ENCODE peak calls at places on chromosomes 16 and 17, in nine cellular contexts. One of them, this sample, is unnamed.

GRCh38 chr17:80961931-80962330 is 29.7 kb upstream of the CHMP6 start:
- DNase-seq in PC-3: no peak
- DNase-seq in thoracic aorta: no peak
- DNase-seq in left ventricle myocardium inferior: no peak
- DNase-seq in foreskin keratinocyte: no peak
- DNase-seq in CD8-positive, alpha-beta T cell: no peak
- DNase-seq in fibroblast of lung: no peak
- DNase-seq in stomach: no peak
- DNase-seq in HCT116: no peak
- DNase-seq in this sample: no peak

GRCh38 chr16:56517206-56517605 is 2.6 kb downstream of the BBS2 start:
- DNase-seq in PC-3: no peak
- DNase-seq in thoracic aorta: no peak
- DNase-seq in left ventricle myocardium inferior: no peak
- DNase-seq in foreskin keratinocyte: no peak
- DNase-seq in CD8-positive, alpha-beta T cell: no peak
- DNase-seq in fibroblast of lung: no peak
- DNase-seq in stomach: no peak
- DNase-seq in HCT116: no peak
- DNase-seq in this sample: no peak

GRCh38 chr17:76337413-76337777 is 16.3 kb downstream of the PRPSAP1 start:
- DNase-seq in PC-3: no peak
- DNase-seq in thoracic aorta: no peak
- DNase-seq in left ventricle myocardium inferior: no peak
- DNase-seq in foreskin keratinocyte: no peak
- DNase-seq in CD8-positive, alpha-beta T cell: no peak
- DNase-seq in fibroblast of lung: peak; percentile 18
- DNase-seq in stomach: no peak
- DNase-seq in HCT116: no peak
- DNase-seq in this sample: no peak

GRCh38 chr17:1082579-1082978 is 85.7 kb downstream of the TIMM22 start:
- DNase-seq in PC-3: peak; percentile 88
- DNase-seq in thoracic aorta: no peak
- DNase-seq in left ventricle myocardium inferior: no peak
- DNase-seq in foreskin keratinocyte: no peak
- DNase-seq in CD8-positive, alpha-beta T cell: no peak
- DNase-seq in fibroblast of lung: peak; percentile 79
- DNase-seq in stomach: peak; percentile 80
- DNase-seq in HCT116: no peak
- DNase-seq in this sample: no peak

GRCh38 chr16:24717411-24717810 is 12.0 kb upstream of the TNRC6A start:
- DNase-seq in PC-3: no peak
- DNase-seq in thoracic aorta: no peak
- DNase-seq in left ventricle myocardium inferior: no peak
- DNase-seq in foreskin keratinocyte: no peak
- DNase-seq in CD8-positive, alpha-beta T cell: no peak
- DNase-seq in fibroblast of lung: no peak
- DNase-seq in stomach: no peak
- DNase-seq in HCT116: no peak
- DNase-seq in this sample: no peak

GRCh38 chr16:75628351-75628750 is 5.3 kb upstream of the ADAT1 start:
- DNase-seq in PC-3: no peak
- DNase-seq in thoracic aorta: no peak
- DNase-seq in left ventricle myocardium inferior: no peak
- DNase-seq in foreskin keratinocyte: no peak
- DNase-seq in CD8-positive, alpha-beta T cell: no peak
- DNase-seq in fibroblast of lung: no peak
- DNase-seq in stomach: no peak
- DNase-seq in HCT116: no peak
- DNase-seq in this sample: no peak

GRCh38 chr17:47232465-47232864 is 21.2 kb upstream of the ITGB3 start:
- DNase-seq in PC-3: no peak
- DNase-seq in thoracic aorta: no peak
- DNase-seq in left ventricle myocardium inferior: no peak
- DNase-seq in foreskin keratinocyte: no peak
- DNase-seq in CD8-positive, alpha-beta T cell: no peak
- DNase-seq in fibroblast of lung: no peak
- DNase-seq in stomach: no peak
- DNase-seq in HCT116: no peak
- DNase-seq in this sample: no peak

GRCh38 chr17:75096082-75096625 is 8.4 kb downstream of the SLC16A5 start:
- DNase-seq in PC-3: peak; percentile 99
- DNase-seq in thoracic aorta: no peak
- DNase-seq in left ventricle myocardium inferior: peak; percentile 75
- DNase-seq in foreskin keratinocyte: peak; percentile 96
- DNase-seq in CD8-positive, alpha-beta T cell: no peak
- DNase-seq in fibroblast of lung: peak; percentile 62
- DNase-seq in stomach: peak; percentile 92
- DNase-seq in HCT116: peak; percentile 95
- DNase-seq in this sample: no peak

GRCh38 chr16:80751167-80751566 is 53.2 kb downstream of the CDYL2 start:
- DNase-seq in PC-3: peak; percentile 33
- DNase-seq in thoracic aorta: no peak
- DNase-seq in left ventricle myocardium inferior: no peak
- DNase-seq in foreskin keratinocyte: no peak
- DNase-seq in CD8-positive, alpha-beta T cell: no peak
- DNase-seq in fibroblast of lung: peak; percentile 71
- DNase-seq in stomach: no peak
- DNase-seq in HCT116: no peak
- DNase-seq in this sample: no peak

GRCh38 chr17:55726440-55726839 is 3.8 kb upstream of the TMEM100 start:
- DNase-seq in PC-3: peak; percentile 70
- DNase-seq in thoracic aorta: peak; percentile 28
- DNase-seq in left ventricle myocardium inferior: peak; percentile 52
- DNase-seq in foreskin keratinocyte: peak; percentile 54
- DNase-seq in CD8-positive, alpha-beta T cell: no peak
- DNase-seq in fibroblast of lung: peak; percentile 98
- DNase-seq in stomach: peak; percentile 30
- DNase-seq in HCT116: no peak
- DNase-seq in this sample: no peak

GRCh38 chr16:35908942-35909341 is 2449.5 kb downstream of the TP53TG3F start:
- DNase-seq in PC-3: no peak
- DNase-seq in thoracic aorta: no peak
- DNase-seq in left ventricle myocardium inferior: no peak
- DNase-seq in foreskin keratinocyte: no peak
- DNase-seq in CD8-positive, alpha-beta T cell: no peak
- DNase-seq in fibroblast of lung: no peak
- DNase-seq in stomach: no peak
- DNase-seq in HCT116: peak; percentile 32
- DNase-seq in this sample: no peak

GRCh38 chr16:53412549-53412948 is 21.7 kb upstream of the RBL2 start:
- DNase-seq in PC-3: no peak
- DNase-seq in thoracic aorta: no peak
- DNase-seq in left ventricle myocardium inferior: no peak
- DNase-seq in foreskin keratinocyte: no peak
- DNase-seq in CD8-positive, alpha-beta T cell: no peak
- DNase-seq in fibroblast of lung: no peak
- DNase-seq in stomach: no peak
- DNase-seq in HCT116: no peak
- DNase-seq in this sample: no peak

GRCh38 chr17:78241277-78242023 is 10.0 kb downstream of the TMEM235 start:
- DNase-seq in PC-3: peak; percentile 45
- DNase-seq in thoracic aorta: no peak
- DNase-seq in left ventricle myocardium inferior: no peak
- DNase-seq in foreskin keratinocyte: no peak
- DNase-seq in CD8-positive, alpha-beta T cell: no peak
- DNase-seq in fibroblast of lung: peak; percentile 47
- DNase-seq in stomach: no peak
- DNase-seq in HCT116: peak; percentile 90
- DNase-seq in this sample: no peak

GRCh38 chr16:11297492-11298142 is 16.5 kb upstream of the PRM1 start:
- DNase-seq in PC-3: no peak
- DNase-seq in thoracic aorta: peak; percentile 8
- DNase-seq in left ventricle myocardium inferior: peak; percentile 77
- DNase-seq in foreskin keratinocyte: no peak
- DNase-seq in CD8-positive, alpha-beta T cell: peak; percentile 53
- DNase-seq in fibroblast of lung: peak; percentile 82
- DNase-seq in stomach: peak; percentile 91
- DNase-seq in HCT116: no peak
- DNase-seq in this sample: peak; percentile 55

GRCh38 chr16:89043636-89044393 is 49.8 kb upstream of the ACSF3 start:
- DNase-seq in PC-3: no peak
- DNase-seq in thoracic aorta: no peak
- DNase-seq in left ventricle myocardium inferior: no peak
- DNase-seq in foreskin keratinocyte: no peak
- DNase-seq in CD8-positive, alpha-beta T cell: no peak
- DNase-seq in fibroblast of lung: no peak
- DNase-seq in stomach: no peak
- DNase-seq in HCT116: no peak
- DNase-seq in this sample: no peak
- H3K4me1 ChIP-seq in PC-3: no peaks in the 10 kb centered on the region
- H3K4me1 ChIP-seq in thoracic aorta: no peaks in the 10 kb centered on the region
- H3K4me1 ChIP-seq in left ventricle myocardium inferior: no peaks in the 10 kb centered on the region
- H3K4me1 ChIP-seq in foreskin keratinocyte: no peaks in the 10 kb centered on the region
- H3K4me1 ChIP-seq in CD8-positive, alpha-beta T cell: no peaks in the 10 kb centered on the region
- H3K4me1 ChIP-seq in fibroblast of lung: no peaks in the 10 kb centered on the region
- H3K4me1 ChIP-seq in stomach: no peaks in the 10 kb centered on the region
- H3K4me1 ChIP-seq in HCT116: no peaks in the 10 kb centered on the region
- H3K4me1 ChIP-seq in this sample: no peaks in the 10 kb centered on the region

GRCh38 chr16:4616047-4616811 is 1.5 kb upstream of the UBALD1 start:
- DNase-seq in PC-3: peak; percentile 98
- DNase-seq in thoracic aorta: peak; percentile 100
- DNase-seq in left ventricle myocardium inferior: peak; percentile 99
- DNase-seq in foreskin keratinocyte: peak; percentile 98
- DNase-seq in CD8-positive, alpha-beta T cell: peak; percentile 98
- DNase-seq in fibroblast of lung: peak; percentile 100
- DNase-seq in stomach: peak; percentile 100
- DNase-seq in HCT116: peak; percentile 100
- DNase-seq in this sample: peak; percentile 98
- TF ChIP-seq CTCF in PC-3: peak; percentile 40
- TF ChIP-seq CTCF in thoracic aorta: peak; percentile 31
- TF ChIP-seq CTCF in left ventricle myocardium inferior: peak; percentile 51
- TF ChIP-seq CTCF in foreskin keratinocyte: peak; percentile 50
- TF ChIP-seq CTCF in CD8-positive, alpha-beta T cell: no peak
- TF ChIP-seq CTCF in fibroblast of lung: peak; percentile 25
- TF ChIP-seq CTCF in stomach: peak; percentile 19
- TF ChIP-seq CTCF in HCT116: no peak
- TF ChIP-seq CTCF in this sample: no peak

GRCh38 chr17:64323774-64324173 is 60.7 kb upstream of the TEX2 start:
- DNase-seq in PC-3: no peak
- DNase-seq in thoracic aorta: no peak
- DNase-seq in left ventricle myocardium inferior: no peak
- DNase-seq in foreskin keratinocyte: no peak
- DNase-seq in CD8-positive, alpha-beta T cell: no peak
- DNase-seq in fibroblast of lung: no peak
- DNase-seq in stomach: no peak
- DNase-seq in HCT116: no peak
- DNase-seq in this sample: no peak
- H3K4me1 ChIP-seq in PC-3: peaks cover 41% of the 10 kb centered on the region
- H3K4me1 ChIP-seq in thoracic aorta: peaks cover 5% of the 10 kb centered on the region
- H3K4me1 ChIP-seq in left ventricle myocardium inferior: peaks cover 86% of the 10 kb centered on the region
- H3K4me1 ChIP-seq in foreskin keratinocyte: no peaks in the 10 kb centered on the region
- H3K4me1 ChIP-seq in CD8-positive, alpha-beta T cell: peaks cover 27% of the 10 kb centered on the region
- H3K4me1 ChIP-seq in fibroblast of lung: no peaks in the 10 kb centered on the region
- H3K4me1 ChIP-seq in stomach: peaks cover 40% of the 10 kb centered on the region
- H3K4me1 ChIP-seq in HCT116: peaks cover 5% of the 10 kb centered on the region
- H3K4me1 ChIP-seq in this sample: peaks cover 32% of the 10 kb centered on the region

DNA sequence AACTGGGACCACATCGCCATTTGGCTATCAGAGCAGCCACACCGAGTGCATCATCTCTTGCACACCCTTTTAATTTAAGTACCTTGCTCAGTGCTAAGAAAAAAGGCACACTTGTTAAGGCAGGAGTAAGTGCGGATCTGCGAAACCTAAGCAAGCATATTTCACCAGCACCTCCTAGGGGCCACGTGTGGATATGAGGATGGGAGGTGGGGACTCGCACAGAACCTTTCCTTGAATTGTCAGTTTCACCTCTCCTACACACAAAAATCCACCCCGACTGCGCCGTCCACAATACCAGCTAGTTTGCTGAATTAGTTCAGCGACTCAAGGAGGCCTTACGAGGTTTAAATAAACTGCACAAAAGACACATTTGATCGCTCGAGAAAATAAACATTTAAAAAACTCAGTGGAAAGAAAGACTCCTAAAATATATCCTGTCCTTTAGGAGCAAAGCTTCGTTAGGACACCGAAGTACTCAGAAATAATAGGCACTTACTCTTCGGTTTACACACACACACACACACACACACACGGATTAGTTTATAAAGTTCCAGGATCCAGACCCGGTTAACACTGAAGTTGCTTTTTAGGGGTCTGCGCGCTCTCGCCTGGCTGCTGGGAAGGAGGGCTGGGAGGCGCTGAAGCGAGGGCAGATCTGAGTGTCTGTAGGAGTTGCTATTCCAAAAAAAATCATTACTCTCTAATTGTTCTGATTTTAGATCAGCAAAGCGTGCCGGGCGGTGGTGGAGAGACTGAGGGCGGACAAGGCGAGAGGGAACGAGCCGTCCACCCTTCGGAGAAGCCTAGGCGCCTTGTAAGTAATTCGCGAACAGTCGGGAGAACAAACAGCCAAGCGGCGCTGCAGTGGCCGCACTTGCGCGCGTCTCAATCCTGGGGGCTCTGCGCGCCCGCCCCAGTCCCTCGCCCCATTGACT is 1.0 kb upstream of the KCNJ2 start:
- DNase-seq in PC-3: peak; percentile 85
- DNase-seq in thoracic aorta: no peak
- DNase-seq in left ventricle myocardium inferior: peak; percentile 59
- DNase-seq in foreskin keratinocyte: peak; percentile 46
- DNase-seq in CD8-positive, alpha-beta T cell: no peak
- DNase-seq in fibroblast of lung: peak; percentile 80
- DNase-seq in stomach: peak; percentile 71
- DNase-seq in HCT116: no peak
- DNase-seq in this sample: no peak
- TF ChIP-seq CTCF in PC-3: peak; percentile 88
- TF ChIP-seq CTCF in thoracic aorta: peak; percentile 42
- TF ChIP-seq CTCF in left ventricle myocardium inferior: peak; percentile 71
- TF ChIP-seq CTCF in foreskin keratinocyte: peak; percentile 77
- TF ChIP-seq CTCF in CD8-positive, alpha-beta T cell: no peak
- TF ChIP-seq CTCF in fibroblast of lung: peak; percentile 61
- TF ChIP-seq CTCF in stomach: peak; percentile 43
- TF ChIP-seq CTCF in HCT116: no peak
- TF ChIP-seq CTCF in this sample: peak; percentile 72

GRCh38 chr16:67963325-67964321 is 4.8 kb downstream of the SLC12A4 start:
- DNase-seq in PC-3: no peak
- DNase-seq in thoracic aorta: no peak
- DNase-seq in left ventricle myocardium inferior: no peak
- DNase-seq in foreskin keratinocyte: no peak
- DNase-seq in CD8-positive, alpha-beta T cell: no peak
- DNase-seq in fibroblast of lung: no peak
- DNase-seq in stomach: peak; percentile 34
- DNase-seq in HCT116: no peak
- DNase-seq in this sample: no peak
- H3K4me1 ChIP-seq in PC-3: peaks cover 14% of the 10 kb centered on the region
- H3K4me1 ChIP-seq in thoracic aorta: peaks cover 33% of the 10 kb centered on the region
- H3K4me1 ChIP-seq in left ventricle myocardium inferior: peaks cover 98% of the 10 kb centered on the region
- H3K4me1 ChIP-seq in foreskin keratinocyte: peaks cover 31% of the 10 kb centered on the region
- H3K4me1 ChIP-seq in CD8-positive, alpha-beta T cell: peaks cover 15% of the 10 kb centered on the region
- H3K4me1 ChIP-seq in fibroblast of lung: peaks cover 40% of the 10 kb centered on the region
- H3K4me1 ChIP-seq in stomach: peaks cover 90% of the 10 kb centered on the region
- H3K4me1 ChIP-seq in HCT116: peaks cover 22% of the 10 kb centered on the region
- H3K4me1 ChIP-seq in this sample: peaks cover 100% of the 10 kb centered on the region

This sample was measured in esophagus squamous epithelium.